ENCODE peak calls at places on chromosome 18, in seven cellular contexts. One of them, this sample, is unnamed.

GRCh38 chr18:57644540-57644939 is 22.9 kb upstream of the NARS1 start:
- DNase-seq in dorsolateral prefrontal cortex: no peak
- DNase-seq in upper lobe of right lung: no peak
- DNase-seq in fibroblast of lung: peak; percentile 61
- DNase-seq in fibroblast of mammary gland: peak; percentile 41
- DNase-seq in lung: no peak
- DNase-seq in retinal pigment epithelial cell: no peak
- DNase-seq in this sample: no peak

GRCh38 chr18:9535430-9535972 is 60.2 kb downstream of the RALBP1 start:
- DNase-seq in dorsolateral prefrontal cortex: peak; percentile 38
- DNase-seq in upper lobe of right lung: no peak
- DNase-seq in fibroblast of lung: peak; percentile 90
- DNase-seq in fibroblast of mammary gland: peak; percentile 98
- DNase-seq in lung: no peak
- DNase-seq in retinal pigment epithelial cell: peak; percentile 8
- DNase-seq in this sample: no peak

GRCh38 chr18:596288-596881 is 403 bp upstream of the CLUL1 start:
- DNase-seq in dorsolateral prefrontal cortex: peak; percentile 50
- DNase-seq in upper lobe of right lung: no peak
- DNase-seq in fibroblast of lung: no peak
- DNase-seq in fibroblast of mammary gland: no peak
- DNase-seq in lung: peak; percentile 65
- DNase-seq in retinal pigment epithelial cell: no peak
- DNase-seq in this sample: no peak

GRCh38 chr18:39946623-39947061 is 2008.4 kb upstream of the PIK3C3 start:
- DNase-seq in dorsolateral prefrontal cortex: no peak
- DNase-seq in upper lobe of right lung: no peak
- DNase-seq in fibroblast of lung: peak; percentile 82
- DNase-seq in fibroblast of mammary gland: peak; percentile 96
- DNase-seq in lung: peak; percentile 33
- DNase-seq in retinal pigment epithelial cell: peak; percentile 29
- DNase-seq in this sample: peak; percentile 57

GRCh38 chr18:73741946-73742345 is 405.7 kb downstream of the FBXO15 start:
- DNase-seq in dorsolateral prefrontal cortex: no peak
- DNase-seq in upper lobe of right lung: no peak
- DNase-seq in fibroblast of lung: peak; percentile 64
- DNase-seq in fibroblast of mammary gland: peak; percentile 64
- DNase-seq in lung: no peak
- DNase-seq in retinal pigment epithelial cell: no peak
- DNase-seq in this sample: no peak

GRCh38 chr18:24761765-24762164 is 301.3 kb downstream of the HRH4 start:
- DNase-seq in dorsolateral prefrontal cortex: no peak
- DNase-seq in upper lobe of right lung: no peak
- DNase-seq in fibroblast of lung: no peak
- DNase-seq in fibroblast of mammary gland: no peak
- DNase-seq in lung: no peak
- DNase-seq in retinal pigment epithelial cell: no peak
- DNase-seq in this sample: no peak

GRCh38 chr18:9648431-9649163 is 34.2 kb upstream of the PPP4R1 start:
- DNase-seq in dorsolateral prefrontal cortex: no peak
- DNase-seq in upper lobe of right lung: no peak
- DNase-seq in fibroblast of lung: no peak
- DNase-seq in fibroblast of mammary gland: no peak
- DNase-seq in lung: no peak
- DNase-seq in retinal pigment epithelial cell: no peak
- DNase-seq in this sample: no peak

GRCh38 chr18:5475252-5475651 is 68.5 kb downstream of the EPB41L3 start:
- DNase-seq in dorsolateral prefrontal cortex: no peak
- DNase-seq in upper lobe of right lung: no peak
- DNase-seq in fibroblast of lung: peak; percentile 19
- DNase-seq in fibroblast of mammary gland: no peak
- DNase-seq in lung: no peak
- DNase-seq in retinal pigment epithelial cell: no peak
- DNase-seq in this sample: no peak

GRCh38 chr18:40110455-40110854 is 1844.6 kb upstream of the PIK3C3 start:
- DNase-seq in dorsolateral prefrontal cortex: no peak
- DNase-seq in upper lobe of right lung: no peak
- DNase-seq in fibroblast of lung: no peak
- DNase-seq in fibroblast of mammary gland: no peak
- DNase-seq in lung: no peak
- DNase-seq in retinal pigment epithelial cell: no peak
- DNase-seq in this sample: no peak

GRCh38 chr18:70221156-70221910 is 15.8 kb upstream of the RTTN start:
- DNase-seq in dorsolateral prefrontal cortex: peak; percentile 13
- DNase-seq in upper lobe of right lung: no peak
- DNase-seq in fibroblast of lung: no peak
- DNase-seq in fibroblast of mammary gland: no peak
- DNase-seq in lung: no peak
- DNase-seq in retinal pigment epithelial cell: peak; percentile 66
- DNase-seq in this sample: no peak

GRCh38 chr18:23526516-23527063 is 23.3 kb downstream of the RMC1 start:
- DNase-seq in dorsolateral prefrontal cortex: no peak
- DNase-seq in upper lobe of right lung: no peak
- DNase-seq in fibroblast of lung: no peak
- DNase-seq in fibroblast of mammary gland: no peak
- DNase-seq in lung: no peak
- DNase-seq in retinal pigment epithelial cell: no peak
- DNase-seq in this sample: no peak

GRCh38 chr18:36519358-36519757 is 221.8 kb downstream of the FHOD3 start:
- DNase-seq in dorsolateral prefrontal cortex: no peak
- DNase-seq in upper lobe of right lung: no peak
- DNase-seq in fibroblast of lung: no peak
- DNase-seq in fibroblast of mammary gland: peak; percentile 46
- DNase-seq in lung: no peak
- DNase-seq in retinal pigment epithelial cell: no peak
- DNase-seq in this sample: no peak

GRCh38 chr18:58148954-58149471 is 105.0 kb downstream of the NEDD4L start:
- DNase-seq in dorsolateral prefrontal cortex: no peak
- DNase-seq in upper lobe of right lung: no peak
- DNase-seq in fibroblast of lung: no peak
- DNase-seq in fibroblast of mammary gland: no peak
- DNase-seq in lung: no peak
- DNase-seq in retinal pigment epithelial cell: no peak
- DNase-seq in this sample: no peak

GRCh38 chr18:3060667-3061580 is 48.0 kb upstream of the LPIN2 start:
- DNase-seq in dorsolateral prefrontal cortex: no peak
- DNase-seq in upper lobe of right lung: no peak
- DNase-seq in fibroblast of lung: no peak
- DNase-seq in fibroblast of mammary gland: no peak
- DNase-seq in lung: no peak
- DNase-seq in retinal pigment epithelial cell: no peak
- DNase-seq in this sample: no peak

GRCh38 chr18:55925772-55926171 is 337.8 kb upstream of the TCF4 start:
- DNase-seq in dorsolateral prefrontal cortex: no peak
- DNase-seq in upper lobe of right lung: no peak
- DNase-seq in fibroblast of lung: no peak
- DNase-seq in fibroblast of mammary gland: peak; percentile 49
- DNase-seq in lung: no peak
- DNase-seq in retinal pigment epithelial cell: no peak
- DNase-seq in this sample: no peak

GRCh38 chr18:1302861-1303260 is 398.2 kb downstream of the ADCYAP1 start:
- DNase-seq in dorsolateral prefrontal cortex: no peak
- DNase-seq in upper lobe of right lung: no peak
- DNase-seq in fibroblast of lung: no peak
- DNase-seq in fibroblast of mammary gland: no peak
- DNase-seq in lung: no peak
- DNase-seq in retinal pigment epithelial cell: no peak
- DNase-seq in this sample: no peak

GRCh38 chr18:31206787-31207381 is 44.2 kb upstream of the DSC1 start:
- DNase-seq in dorsolateral prefrontal cortex: no peak
- DNase-seq in upper lobe of right lung: peak; percentile 86
- DNase-seq in fibroblast of lung: peak; percentile 22
- DNase-seq in fibroblast of mammary gland: peak; percentile 12
- DNase-seq in lung: peak; percentile 78
- DNase-seq in retinal pigment epithelial cell: no peak
- DNase-seq in this sample: no peak

GRCh38 chr18:10240276-10240675 is 214.2 kb upstream of the APCDD1 start:
- DNase-seq in dorsolateral prefrontal cortex: no peak
- DNase-seq in upper lobe of right lung: no peak
- DNase-seq in fibroblast of lung: no peak
- DNase-seq in fibroblast of mammary gland: no peak
- DNase-seq in lung: no peak
- DNase-seq in retinal pigment epithelial cell: no peak
- DNase-seq in this sample: no peak

GRCh38 chr18:1999387-1999786 is 571.9 kb downstream of the METTL4 start:
- DNase-seq in dorsolateral prefrontal cortex: no peak
- DNase-seq in upper lobe of right lung: no peak
- DNase-seq in fibroblast of lung: no peak
- DNase-seq in fibroblast of mammary gland: no peak
- DNase-seq in lung: no peak
- DNase-seq in retinal pigment epithelial cell: no peak
- DNase-seq in this sample: no peak

GRCh38 chr18:69558088-69558487 is 157.4 kb downstream of the DOK6 start:
- DNase-seq in dorsolateral prefrontal cortex: no peak
- DNase-seq in upper lobe of right lung: no peak
- DNase-seq in fibroblast of lung: no peak
- DNase-seq in fibroblast of mammary gland: no peak
- DNase-seq in lung: no peak
- DNase-seq in retinal pigment epithelial cell: no peak
- DNase-seq in this sample: no peak

GRCh38 chr18:76619342-76620315 is 124.6 kb upstream of the ZNF516 start:
- DNase-seq in dorsolateral prefrontal cortex: no peak
- DNase-seq in upper lobe of right lung: peak; percentile 84
- DNase-seq in fibroblast of lung: peak; percentile 76
- DNase-seq in fibroblast of mammary gland: peak; percentile 91
- DNase-seq in lung: peak; percentile 70
- DNase-seq in retinal pigment epithelial cell: no peak
- DNase-seq in this sample: no peak

GRCh38 chr18:3857544-3857943 is 407.6 kb downstream of the TGIF1 start:
- DNase-seq in dorsolateral prefrontal cortex: no peak
- DNase-seq in upper lobe of right lung: no peak
- DNase-seq in fibroblast of lung: no peak
- DNase-seq in fibroblast of mammary gland: peak; percentile 90
- DNase-seq in lung: no peak
- DNase-seq in retinal pigment epithelial cell: no peak
- DNase-seq in this sample: no peak

GRCh38 chr18:76720683-76721082 is 101.7 kb upstream of the ZNF236 start:
- DNase-seq in dorsolateral prefrontal cortex: no peak
- DNase-seq in upper lobe of right lung: no peak
- DNase-seq in fibroblast of lung: peak; percentile 19
- DNase-seq in fibroblast of mammary gland: peak; percentile 25
- DNase-seq in lung: no peak
- DNase-seq in retinal pigment epithelial cell: no peak
- DNase-seq in this sample: no peak

GRCh38 chr18:10377956-10378355 is 76.5 kb upstream of the APCDD1 start:
- DNase-seq in dorsolateral prefrontal cortex: no peak
- DNase-seq in upper lobe of right lung: no peak
- DNase-seq in fibroblast of lung: peak; percentile 40
- DNase-seq in fibroblast of mammary gland: peak; percentile 15
- DNase-seq in lung: no peak
- DNase-seq in retinal pigment epithelial cell: no peak
- DNase-seq in this sample: no peak

GRCh38 chr18:76258209-76258608 is 236.8 kb downstream of the ZNF516 start:
- DNase-seq in dorsolateral prefrontal cortex: no peak
- DNase-seq in upper lobe of right lung: no peak
- DNase-seq in fibroblast of lung: no peak
- DNase-seq in fibroblast of mammary gland: peak; percentile 33
- DNase-seq in lung: no peak
- DNase-seq in retinal pigment epithelial cell: no peak
- DNase-seq in this sample: no peak

GRCh38 chr18:58054041-58054733 is 10.2 kb downstream of the NEDD4L start:
- DNase-seq in dorsolateral prefrontal cortex: no peak
- DNase-seq in upper lobe of right lung: peak; percentile 70
- DNase-seq in fibroblast of lung: peak; percentile 45
- DNase-seq in fibroblast of mammary gland: peak; percentile 48
- DNase-seq in lung: peak; percentile 56
- DNase-seq in retinal pigment epithelial cell: no peak
- DNase-seq in this sample: no peak

GRCh38 chr18:64017870-64018269 is 48.0 kb downstream of the SERPINB8 start:
- DNase-seq in dorsolateral prefrontal cortex: no peak
- DNase-seq in upper lobe of right lung: no peak
- DNase-seq in fibroblast of lung: peak; percentile 39
- DNase-seq in fibroblast of mammary gland: peak; percentile 40
- DNase-seq in lung: no peak
- DNase-seq in retinal pigment epithelial cell: peak; percentile 7
- DNase-seq in this sample: no peak
- TF ChIP-seq CTCF in dorsolateral prefrontal cortex: peak; percentile 53
- TF ChIP-seq CTCF in upper lobe of right lung: peak; percentile 45
- TF ChIP-seq CTCF in fibroblast of lung: peak; percentile 52
- TF ChIP-seq CTCF in fibroblast of mammary gland: peak; percentile 47
- TF ChIP-seq CTCF in lung: no peak
- TF ChIP-seq CTCF in retinal pigment epithelial cell: peak; percentile 50
- TF ChIP-seq CTCF in this sample: peak; percentile 62

GRCh38 chr18:45958730-45959129 is 8.4 kb downstream of the EPG5 start:
- DNase-seq in dorsolateral prefrontal cortex: no peak
- DNase-seq in upper lobe of right lung: no peak
- DNase-seq in fibroblast of lung: no peak
- DNase-seq in fibroblast of mammary gland: peak; percentile 49
- DNase-seq in lung: no peak
- DNase-seq in retinal pigment epithelial cell: no peak
- DNase-seq in this sample: no peak

GRCh38 chr18:45957100-45957499 is 10.0 kb downstream of the EPG5 start:
- DNase-seq in dorsolateral prefrontal cortex: no peak
- DNase-seq in upper lobe of right lung: no peak
- DNase-seq in fibroblast of lung: peak; percentile 82
- DNase-seq in fibroblast of mammary gland: peak; percentile 72
- DNase-seq in lung: no peak
- DNase-seq in retinal pigment epithelial cell: no peak
- DNase-seq in this sample: no peak

GRCh38 chr18:45958027-45958426 is 9.1 kb downstream of the EPG5 start:
- DNase-seq in dorsolateral prefrontal cortex: no peak
- DNase-seq in upper lobe of right lung: no peak
- DNase-seq in fibroblast of lung: no peak
- DNase-seq in fibroblast of mammary gland: no peak
- DNase-seq in lung: no peak
- DNase-seq in retinal pigment epithelial cell: no peak
- DNase-seq in this sample: no peak

GRCh38 chr18:45951021-45951714 is 16.0 kb downstream of the EPG5 start:
- DNase-seq in dorsolateral prefrontal cortex: no peak
- DNase-seq in upper lobe of right lung: peak; percentile 69
- DNase-seq in fibroblast of lung: peak; percentile 84
- DNase-seq in fibroblast of mammary gland: peak; percentile 84
- DNase-seq in lung: peak; percentile 65
- DNase-seq in retinal pigment epithelial cell: peak; percentile 39
- DNase-seq in this sample: no peak

GRCh38 chr18:45954070-45954712 is 12.9 kb downstream of the EPG5 start:
- DNase-seq in dorsolateral prefrontal cortex: no peak
- DNase-seq in upper lobe of right lung: no peak
- DNase-seq in fibroblast of lung: peak; percentile 87
- DNase-seq in fibroblast of mammary gland: peak; percentile 91
- DNase-seq in lung: no peak
- DNase-seq in retinal pigment epithelial cell: no peak
- DNase-seq in this sample: peak; percentile 76
- H3K4me3 ChIP-seq in dorsolateral prefrontal cortex: no peak overlapping the region
- H3K4me3 ChIP-seq in upper lobe of right lung: no peak overlapping the region
- H3K4me3 ChIP-seq in fibroblast of lung: peak overlapping the region; percentile 2
- H3K4me3 ChIP-seq in fibroblast of mammary gland: no peak overlapping the region
- H3K4me3 ChIP-seq in lung: no peak overlapping the region
- H3K4me3 ChIP-seq in retinal pigment epithelial cell: no peak overlapping the region
- H3K4me3 ChIP-seq in this sample: no peak overlapping the region

GRCh38 chr18:79380816-79381806 is 14.6 kb upstream of the NFATC1 start:
- DNase-seq in dorsolateral prefrontal cortex: peak; percentile 39
- DNase-seq in upper lobe of right lung: peak; percentile 81
- DNase-seq in fibroblast of lung: peak; percentile 42
- DNase-seq in fibroblast of mammary gland: peak; percentile 41
- DNase-seq in lung: peak; percentile 75
- DNase-seq in retinal pigment epithelial cell: no peak
- DNase-seq in this sample: no peak
- TF ChIP-seq CTCF in dorsolateral prefrontal cortex: peak; percentile 91
- TF ChIP-seq CTCF in upper lobe of right lung: peak; percentile 83
- TF ChIP-seq CTCF in fibroblast of lung: peak; percentile 86
- TF ChIP-seq CTCF in fibroblast of mammary gland: peak; percentile 78
- TF ChIP-seq CTCF in lung: peak; percentile 82
- TF ChIP-seq CTCF in retinal pigment epithelial cell: peak; percentile 83
- TF ChIP-seq CTCF in this sample: peak; percentile 84

GRCh38 chr18:48922203-48922800 is 28.5 kb downstream of the SMAD7 start:
- DNase-seq in dorsolateral prefrontal cortex: no peak
- DNase-seq in upper lobe of right lung: no peak
- DNase-seq in fibroblast of lung: no peak
- DNase-seq in fibroblast of mammary gland: no peak
- DNase-seq in lung: no peak
- DNase-seq in retinal pigment epithelial cell: no peak
- DNase-seq in this sample: no peak
- H3K4me3 ChIP-seq in dorsolateral prefrontal cortex: peak overlapping the region; percentile 19
- H3K4me3 ChIP-seq in upper lobe of right lung: peak overlapping the region; percentile 44
- H3K4me3 ChIP-seq in fibroblast of lung: no peak overlapping the region
- H3K4me3 ChIP-seq in fibroblast of mammary gland: peak overlapping the region; percentile 13
- H3K4me3 ChIP-seq in lung: no peak overlapping the region
- H3K4me3 ChIP-seq in retinal pigment epithelial cell: no peak overlapping the region
- H3K4me3 ChIP-seq in this sample: no peak overlapping the region

This sample was measured in epithelial cell of proximal tubule.